ENCODE peak calls at places on chromosomes 6 and 20, in eight cellular contexts. V is HFF-Myc, N is T-helper 2 cell, A is mesendoderm, K is GM10248, Y is AG09319, Q is WTC11, U is HTR-8/SVneo. H is an unnamed sample.

GRCh38 chr6:144745434-144745833 is 460.3 kb downstream of the UTRN start:
- DNase-seq in A (no peak), K (no peak), Q (no peak), Y (no peak), V (no peak), U (no peak), N (no peak), H (no peak)

GRCh38 chr6:43432009-43432945 is 4.9 kb downstream of the ABCC10 start:
- DNase-seq in Y (no peak), U (no peak), Q (no peak), N (no peak), V (no peak), A (no peak), K (no peak), H (no peak)

GRCh38 chr6:105209950-105210706 is 30.3 kb upstream of the POPDC3 start:
- DNase-seq in U (no peak), Y (peak), Q (no peak), V (no peak), N (no peak), K (no peak), A (no peak), H (no peak)

GRCh38 chr6:132819405-132820145 is 5.2 kb downstream of the RPS12 start:
- DNase-seq in A (no peak), N (no peak), Y (no peak), Q (no peak), K (no peak), U (no peak), V (no peak), H (no peak)

GRCh38 chr6:161694995-161695394 is 421.1 kb upstream of the AGPAT4 start:
- DNase-seq in V (peak), K (no peak), U (no peak), Y (peak), N (peak), Q (no peak), A (peak), H (peak)

GRCh38 chr6:33988121-33989015 is 157.5 kb downstream of the GRM4 start:
- DNase-seq in Y (no peak), U (no peak), A (no peak), N (no peak), V (no peak), K (no peak), Q (no peak), H (peak)

GRCh38 chr6:105553174-105553573 is 150.3 kb upstream of the PREP start:
- DNase-seq in Y (no peak), K (no peak), V (no peak), A (no peak), N (no peak), U (no peak), Q (no peak), H (no peak)

GRCh38 chr6:46583081-46583480 is 69.5 kb downstream of the CYP39A1 start:
- DNase-seq in Q (no peak), V (no peak), Y (no peak), N (no peak), K (no peak), U (no peak), A (peak), H (no peak)

GRCh38 chr6:29627762-29628418 is 5.1 kb downstream of the GABBR1 start:
- DNase-seq in U (peak), A (peak), K (peak), Y (peak), V (peak), N (peak), Q (peak), H (no peak)

GRCh38 chr6:122717350-122717749 is 62.2 kb upstream of the FABP7 start:
- DNase-seq in A (peak), Q (no peak), U (no peak), Y (no peak), V (no peak), K (no peak), N (no peak), H (no peak)

GRCh38 chr6:16749516-16750485 is 11.5 kb downstream of the ATXN1 start:
- DNase-seq in U (no peak), Q (no peak), A (peak), K (no peak), V (no peak), N (no peak), Y (no peak), H (no peak)

GRCh38 chr20:53146201-53146891 is 174.2 kb downstream of the TSHZ2 start:
- DNase-seq in N (peak), K (no peak), Y (no peak), V (no peak), A (no peak), U (no peak), Q (no peak), H (no peak)

GRCh38 chr6:2327591-2327990 is 82.2 kb upstream of the GMDS start:
- DNase-seq in Y (no peak), K (no peak), Q (no peak), N (no peak), V (no peak), U (no peak), A (no peak), H (no peak)

GRCh38 chr6:52522151-52522626 is 54.7 kb downstream of the TRAM2 start:
- DNase-seq in V (no peak), Q (no peak), A (no peak), N (no peak), K (no peak), Y (no peak), U (no peak), H (no peak)

GRCh38 chr6:132964101-132964867 is 149.9 kb downstream of the RPS12 start:
- DNase-seq in Q (no peak), U (no peak), K (no peak), Y (no peak), V (no peak), A (no peak), N (no peak), H (no peak)

GRCh38 chr6:149964243-149965190 is 774 bp downstream of the ULBP1 start:
- DNase-seq in Q (peak), A (peak), N (peak), K (no peak), Y (no peak), U (no peak), V (no peak), H (no peak)

GRCh38 chr6:113047932-113048331 is 700.8 kb downstream of the RFPL4B start:
- DNase-seq in U (no peak), N (no peak), Y (no peak), V (no peak), K (no peak), Q (no peak), A (no peak), H (peak)

GRCh38 chr6:99330159-99330558 is 19.3 kb downstream of the FAXC start:
- DNase-seq in U (peak), K (peak), Y (peak), N (peak), Q (peak), V (peak), A (peak), H (peak)

GRCh38 chr6:112618796-112619195 is 271.7 kb downstream of the RFPL4B start:
- DNase-seq in U (peak), Y (no peak), Q (peak), A (peak), V (no peak), K (no peak), N (no peak), H (no peak)

GRCh38 chr6:44470106-44470446 is 82.6 kb downstream of the CDC5L start:
- DNase-seq in K (no peak), A (no peak), N (no peak), Y (no peak), Q (no peak), U (no peak), V (no peak), H (peak)

GRCh38 chr6:13725570-13725969 is 13.9 kb upstream of the RANBP9 start:
- DNase-seq in Q (no peak), A (no peak), U (no peak), K (no peak), N (peak), Y (no peak), V (no peak), H (no peak)

GRCh38 chr6:153023977-153024376 is 21.5 kb upstream of the MTRF1L start:
- DNase-seq in A (no peak), N (no peak), V (no peak), U (no peak), Y (no peak), Q (no peak), K (no peak), H (no peak)

GRCh38 chr6:15524736-15525401 is 138.0 kb downstream of the DTNBP1 start:
- DNase-seq in V (no peak), N (no peak), K (no peak), A (no peak), Y (no peak), Q (no peak), U (no peak), H (no peak)

H was measured in NCI-H526 treated with DMSO at 0.1 percent for 48 hours.